ENCODE peak calls at places on chromosomes 1 and 21, in four cellular contexts. W is CD14-positive monocyte, E is cardiac fibroblast, V is body of pancreas. U is an unnamed sample.

GRCh38 chr1:205739348-205740160 is 10.4 kb downstream of the NUCKS1 start:
- DNase-seq in W (no peak), E (peak), V (no peak), U (peak)

GRCh38 chr1:159867322-159868064 is 5.0 kb upstream of the VSIG8 start:
- DNase-seq in W (no peak), E (peak), V (peak), U (peak)

GRCh38 chr1:204623365-204623893 is 62.1 kb downstream of the LRRN2 start:
- DNase-seq in W (no peak), E (peak), V (peak), U (peak)

GRCh38 chr21:29481641-29482040 is 182.9 kb downstream of the BACH1 start:
- DNase-seq in W (no peak), E (peak), V (no peak), U (no peak)

GRCh38 chr1:62012821-62013220 is 181.8 kb upstream of the L1TD1 start:
- DNase-seq in W (no peak), E (no peak), V (peak), U (no peak)

GRCh38 chr1:41493117-41493536 is 8.6 kb upstream of the EDN2 start:
- DNase-seq in W (no peak), E (peak), V (no peak), U (peak)

GRCh38 chr1:108897865-108898720 is 21.3 kb downstream of the GPSM2 start:
- DNase-seq in W (no peak), E (peak), V (peak), U (peak)

GRCh38 chr1:101566883-101567538 is 330.2 kb downstream of the S1PR1 start:
- DNase-seq in W (no peak), E (no peak), V (no peak), U (no peak)

GRCh38 chr1:9211291-9211811 is 23.2 kb upstream of the H6PD start:
- DNase-seq in W (no peak), E (peak), V (no peak), U (no peak)

GRCh38 chr1:168774241-168774640 is 45.2 kb upstream of the DPT start:
- DNase-seq in W (no peak), E (peak), V (peak), U (no peak)

GRCh38 chr1:209486861-209487260 is 96.7 kb upstream of the CAMK1G start:
- DNase-seq in W (no peak), E (no peak), V (no peak), U (peak)

GRCh38 chr1:76133977-76134376 is 59.4 kb downstream of the ST6GALNAC3 start:
- DNase-seq in W (no peak), E (no peak), V (no peak), U (no peak)

GRCh38 chr1:1282998-1283397 is 2.8 kb downstream of the SCNN1D start:
- DNase-seq in W (peak), E (no peak), V (no peak), U (no peak)

GRCh38 chr1:100164226-100164625 is 13.8 kb downstream of the LRRC39 start:
- DNase-seq in W (no peak), E (peak), V (no peak), U (no peak)

GRCh38 chr1:90824551-90824950 is 107.4 kb upstream of the BARHL2 start:
- DNase-seq in W (no peak), E (no peak), V (no peak), U (no peak)

GRCh38 chr21:38965910-38966504 is 160.3 kb downstream of the ETS2 start:
- DNase-seq in W (no peak), E (no peak), V (peak), U (peak)

GRCh38 chr1:20597650-20598049 is 8.8 kb downstream of the CDA start:
- DNase-seq in W (no peak), E (no peak), V (no peak), U (no peak)

GRCh38 chr1:57017717-57018116 is 51.9 kb upstream of the C8B start:
- DNase-seq in W (no peak), E (peak), V (no peak), U (no peak)

GRCh38 chr1:206487970-206488369 is 17.7 kb downstream of the IKBKE start:
- DNase-seq in W (no peak), E (no peak), V (no peak), U (no peak)

GRCh38 chr21:19011448-19011847 is 607.9 kb upstream of the TMPRSS15 start:
- DNase-seq in W (no peak), E (no peak), V (no peak), U (peak)

GRCh38 chr1:100721502-100722205 is 2.1 kb downstream of the VCAM1 start:
- DNase-seq in W (no peak), E (peak), V (peak), U (peak)

GRCh38 chr1:222129041-222129440 is 387.2 kb upstream of the DUSP10 start:
- DNase-seq in W (no peak), E (no peak), V (no peak), U (no peak)
- TF ChIP-seq CTCF in W (no peak), E (no peak), V (no peak), U (no peak)

DNA sequence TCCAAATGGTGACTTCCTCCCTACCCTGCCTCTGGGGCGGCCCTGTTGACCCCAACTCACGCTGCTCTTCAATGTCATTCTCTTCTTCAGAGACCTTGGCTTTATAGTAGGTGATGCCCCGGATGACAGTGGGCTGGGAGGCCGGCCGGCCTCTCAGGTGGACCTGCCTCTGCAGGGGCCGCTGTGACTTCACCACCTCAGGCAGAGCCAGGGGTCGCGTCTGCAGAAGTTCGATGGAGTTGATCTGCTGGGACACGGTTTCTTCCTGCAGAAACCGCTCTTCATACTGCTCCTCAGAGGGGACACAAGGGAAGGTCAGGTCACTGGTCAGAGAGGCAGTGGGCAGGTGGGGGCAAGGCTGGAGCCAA is 23.6 kb downstream of the OLFML2B start:
- DNase-seq in W (no peak), E (no peak), V (no peak), U (no peak)
- TF ChIP-seq CTCF in W (no peak), E (no peak), V (no peak), U (no peak)

DNA sequence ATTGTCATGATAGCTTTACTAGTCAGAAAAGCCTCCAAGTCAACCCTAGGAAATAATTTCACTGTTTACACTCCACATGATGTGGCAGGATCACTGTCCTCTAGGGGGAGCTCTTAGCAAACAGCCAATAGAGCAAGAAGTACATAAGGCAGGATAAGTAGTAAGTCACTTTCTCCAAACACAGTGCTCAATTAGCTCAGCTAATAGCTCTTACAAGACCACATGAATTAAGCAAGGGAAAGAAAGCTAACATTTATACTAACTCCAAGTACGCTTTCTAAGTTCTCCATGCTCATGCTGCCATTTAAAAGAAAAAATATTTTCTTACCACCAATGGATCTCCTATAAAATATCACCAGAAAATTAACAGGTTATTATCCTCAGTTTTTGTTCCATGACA is 66.9 kb upstream of the LRIF1 start:
- DNase-seq in W (no peak), E (peak), V (peak), U (peak)
- TF ChIP-seq CTCF in W (peak), E (peak), V (peak), U (peak)

GRCh38 chr1:203267347-203267846 is 37.9 kb upstream of the BTG2 start:
- DNase-seq in W (no peak), E (peak), V (peak), U (peak)
- TF ChIP-seq CTCF in W (peak), E (peak), V (peak), U (peak)

GRCh38 chr21:17554120-17554519 is 41.3 kb downstream of the CXADR start:
- DNase-seq in W (no peak), E (no peak), V (no peak), U (no peak)

GRCh38 chr21:17560377-17560776 is 47.5 kb downstream of the CXADR start:
- DNase-seq in W (no peak), E (no peak), V (no peak), U (no peak)

GRCh38 chr21:17552410-17552809 is 39.6 kb downstream of the CXADR start:
- DNase-seq in W (no peak), E (no peak), V (no peak), U (no peak)

GRCh38 chr21:17550671-17551308 is 37.9 kb downstream of the CXADR start:
- DNase-seq in W (no peak), E (no peak), V (no peak), U (no peak)

DNA sequence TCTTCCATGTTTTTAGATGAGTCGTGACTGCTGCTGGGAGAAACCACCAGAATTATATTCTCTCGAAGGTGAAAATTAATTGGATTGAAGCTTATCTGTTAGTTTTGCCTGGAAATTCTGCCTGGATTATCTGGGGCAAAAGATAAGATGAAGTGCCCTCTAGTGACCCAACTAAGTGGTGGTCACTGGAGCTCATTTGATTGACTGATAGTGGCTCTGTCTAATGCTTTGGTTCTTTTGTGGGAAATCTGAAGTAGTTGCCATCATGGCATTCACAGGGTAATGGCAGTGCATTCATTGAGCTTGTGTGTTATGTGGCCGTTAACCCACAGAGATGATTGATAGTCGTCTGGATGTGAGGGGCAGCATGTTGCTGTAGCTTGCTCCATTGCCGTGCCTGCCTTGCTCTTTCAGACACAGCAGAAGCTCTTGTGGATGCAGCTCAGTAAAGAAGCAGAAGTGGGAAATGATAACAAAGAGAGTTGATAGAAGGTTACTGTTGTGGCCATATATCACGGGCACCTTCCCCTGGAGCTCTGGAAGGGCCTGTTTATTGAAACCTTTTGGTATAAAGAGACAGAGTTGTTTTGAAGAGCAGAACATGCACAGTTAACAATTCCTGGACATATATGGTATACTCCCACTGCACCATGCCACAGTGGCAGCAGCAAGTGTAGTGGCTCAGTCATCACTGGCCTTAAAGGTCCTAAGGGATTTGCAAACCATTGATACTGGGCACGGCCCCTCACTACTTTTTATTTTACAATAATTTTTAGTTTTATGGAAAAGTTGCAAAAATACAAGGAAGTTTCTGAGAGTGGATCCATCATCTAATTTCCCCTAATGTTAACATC is 42.0 kb downstream of the CXADR start:
- DNase-seq in W (no peak), E (peak), V (no peak), U (no peak)
- TF ChIP-seq CTCF in W (no peak), E (peak), V (peak), U (peak)

GRCh38 chr1:208243851-208244583 is at the start of gene PLXNA2:
- DNase-seq in W (peak), E (peak), V (peak), U (peak)

GRCh38 chr1:208242186-208242585 is 2.0 kb downstream of the PLXNA2 start:
- DNase-seq in W (no peak), E (no peak), V (no peak), U (no peak)

GRCh38 chr1:208241541-208241940 is 2.6 kb downstream of the PLXNA2 start:
- DNase-seq in W (no peak), E (no peak), V (no peak), U (no peak)

GRCh38 chr1:208243522-208243850 is 698 bp downstream of the PLXNA2 start:
- DNase-seq in W (no peak), E (no peak), V (no peak), U (no peak)

DNA sequence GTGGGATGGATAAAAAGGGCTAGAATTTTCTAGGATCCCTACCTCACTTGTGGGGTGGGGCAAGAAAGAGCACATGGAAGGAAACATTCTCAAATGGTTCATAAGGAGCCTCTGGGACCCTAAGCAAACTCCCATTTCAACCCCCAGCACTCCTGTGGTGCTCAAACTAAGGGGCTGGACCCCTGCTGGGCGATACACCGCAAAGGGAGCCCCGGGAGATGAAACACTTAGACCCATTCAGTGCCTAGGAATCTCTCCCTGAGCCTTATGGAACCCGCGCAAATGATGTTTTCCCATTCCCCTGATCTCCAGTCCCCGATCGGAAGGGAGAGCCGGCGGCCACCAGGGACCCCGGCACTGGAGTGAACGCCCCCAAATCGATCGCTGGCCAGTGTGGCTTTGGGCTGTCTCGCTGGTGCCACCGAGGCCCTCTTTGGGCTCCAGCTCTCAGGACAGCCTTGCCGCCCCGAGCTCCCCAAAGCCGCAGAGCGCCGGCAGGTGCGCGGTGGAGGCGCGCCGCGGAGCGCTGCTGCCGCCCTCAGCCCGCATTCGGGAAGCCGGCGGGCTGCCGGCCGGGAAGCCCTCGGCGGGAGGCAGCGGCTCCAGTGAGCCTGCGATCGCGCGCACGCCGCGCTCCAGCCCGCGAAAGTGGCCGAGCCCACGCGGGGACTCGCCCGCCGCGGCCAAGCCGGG is 1.2 kb downstream of the PLXNA2 start:
- DNase-seq in W (no peak), E (no peak), V (no peak), U (no peak)
- TF ChIP-seq CTCF in W (no peak), E (no peak), V (no peak), U (peak)

DNA sequence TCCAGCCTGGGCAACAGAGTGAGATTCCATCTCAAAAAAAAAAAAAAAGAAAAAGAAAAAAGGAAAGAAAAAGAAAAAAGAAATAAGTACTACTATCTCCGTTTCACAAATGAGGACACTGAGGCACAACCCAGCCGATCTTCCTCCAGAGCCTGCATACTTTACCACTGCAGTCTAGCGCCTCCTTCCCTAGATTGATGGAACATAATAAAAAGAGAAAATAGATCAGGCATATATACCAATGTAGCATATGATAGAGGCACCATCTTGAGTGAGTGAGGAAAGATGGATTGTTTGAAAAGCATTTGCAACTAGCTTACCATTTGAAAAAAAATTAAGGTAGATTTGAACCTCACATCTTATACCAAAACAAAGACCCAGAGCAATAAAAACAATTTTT is 5.2 kb upstream of the DPM3 start:
- DNase-seq in W (no peak), E (no peak), V (no peak), U (no peak)
- TF ChIP-seq CTCF in W (no peak), E (no peak), V (no peak), U (no peak)

U was measured in bronchial epithelial cell.